ENCODE peak calls at places on chromosome 2, in five cellular contexts. I is mesendoderm; M is spleen; P is naive thymus-derived CD4-positive, alpha-beta T cell; N is tibial artery. R is an unnamed sample.

GRCh38 chr2:217866457-217866856 is 136.3 kb downstream of the TNS1 start:
- DNase-seq in I (no peak), M (no peak), P (no peak), N (no peak), R (no peak)

GRCh38 chr2:190382851-190383250 is 25.3 kb upstream of the MFSD6 start:
- DNase-seq in I (peak; percentile 69), M (no peak), P (peak; percentile 48), N (no peak), R (peak; percentile 60)

GRCh38 chr2:240501531-240501991 is 56.2 kb downstream of the ANKMY1 start:
- DNase-seq in I (no peak), M (peak; percentile 70), P (no peak), N (no peak), R (no peak)

GRCh38 chr2:241901500-241902351 is 32.2 kb downstream of the RTP5 start:
- DNase-seq in I (peak; percentile 72), M (peak; percentile 54), P (no peak), N (no peak), R (no peak)

GRCh38 chr2:19362094-19362649 is 3.7 kb upstream of the OSR1 start:
- DNase-seq in I (peak; percentile 37), M (no peak), P (no peak), N (no peak), R (peak; percentile 60)

GRCh38 chr2:3487931-3488554 is 31.3 kb downstream of the ADI1 start:
- DNase-seq in I (no peak), M (peak; percentile 68), P (no peak), N (no peak), R (no peak)

GRCh38 chr2:171566099-171566498 is 43.8 kb downstream of the CYBRD1 start:
- DNase-seq in I (no peak), M (no peak), P (no peak), N (no peak), R (no peak)

GRCh38 chr2:167187910-167188595 is 299.8 kb downstream of the XIRP2 start:
- DNase-seq in I (no peak), M (no peak), P (no peak), N (no peak), R (no peak)

GRCh38 chr2:228600265-228600664 is 418.8 kb upstream of the SPHKAP start:
- DNase-seq in I (no peak), M (no peak), P (no peak), N (no peak), R (no peak)

GRCh38 chr2:101026923-101027469 is 24.9 kb downstream of the RPL31 start:
- DNase-seq in I (no peak), M (no peak), P (no peak), N (no peak), R (no peak)

GRCh38 chr2:9318461-9319337 is 104.6 kb downstream of the ITGB1BP1 start:
- DNase-seq in I (no peak), M (no peak), P (no peak), N (peak; percentile 54), R (no peak)

GRCh38 chr2:12733846-12734245 is 17.1 kb downstream of the TRIB2 start:
- DNase-seq in I (no peak), M (no peak), P (no peak), N (no peak), R (no peak)

GRCh38 chr2:16226942-16227664 is 286.8 kb downstream of the MYCN start:
- DNase-seq in I (no peak), M (no peak), P (no peak), N (no peak), R (no peak)

GRCh38 chr2:23426284-23426905 is 41.4 kb downstream of the KLHL29 start:
- DNase-seq in I (no peak), M (peak; percentile 72), P (no peak), N (peak; percentile 87), R (no peak)

GRCh38 chr2:7010376-7010775 is 93.2 kb downstream of the RNF144A start:
- DNase-seq in I (no peak), M (no peak), P (no peak), N (peak; percentile 44), R (no peak)

GRCh38 chr2:150646746-150647145 is 159.3 kb upstream of the RND3 start:
- DNase-seq in I (no peak), M (no peak), P (no peak), N (no peak), R (no peak)

GRCh38 chr2:201235865-201236811 is 24.2 kb upstream of the CASP8 start:
- DNase-seq in I (peak; percentile 83), M (peak; percentile 85), P (peak; percentile 59), N (peak; percentile 63), R (peak; percentile 70)

GRCh38 chr2:238104521-238105311 is 4.6 kb downstream of the ESPNL start:
- DNase-seq in I (no peak), M (peak; percentile 74), P (no peak), N (peak; percentile 18), R (no peak)

GRCh38 chr2:108324531-108325256 is 36.0 kb downstream of the SULT1C2 start:
- DNase-seq in I (no peak), M (no peak), P (no peak), N (no peak), R (no peak)

GRCh38 chr2:150477347-150477746 is 10.1 kb downstream of the RND3 start:
- DNase-seq in I (peak; percentile 48), M (no peak), P (no peak), N (no peak), R (no peak)

GRCh38 chr2:210225461-210225798 is 183 bp upstream of the ACADL start:
- DNase-seq in I (peak; percentile 67), M (no peak), P (no peak), N (no peak), R (no peak)

GRCh38 chr2:157287160-157287559 is 29.7 kb downstream of the GALNT5 start:
- DNase-seq in I (no peak), M (no peak), P (no peak), N (no peak), R (no peak)

GRCh38 chr2:105361132-105361889 is 24.0 kb downstream of the C2orf49 start:
- DNase-seq in I (no peak), M (no peak), P (no peak), N (no peak), R (no peak)

GRCh38 chr2:241133436-241133820 is 15.8 kb downstream of the PASK start:
- DNase-seq in I (no peak), M (no peak), P (no peak), N (peak; percentile 7), R (no peak)

GRCh38 chr2:144516417-144516980 is 3.4 kb downstream of the ZEB2 start:
- DNase-seq in I (no peak), M (peak; percentile 90), P (no peak), N (no peak), R (no peak)

GRCh38 chr2:151106805-151107490 is 154.7 kb downstream of the RBM43 start:
- DNase-seq in I (peak; percentile 0), M (no peak), P (no peak), N (no peak), R (no peak)

GRCh38 chr2:25651782-25652455 is 21.5 kb downstream of the DTNB start:
- DNase-seq in I (no peak), M (no peak), P (no peak), N (no peak), R (no peak)

GRCh38 chr2:73561422-73561821 is 80.8 kb downstream of the NAT8 start:
- DNase-seq in I (no peak), M (no peak), P (no peak), N (no peak), R (no peak)

GRCh38 chr2:215536476-215536875 is 100.6 kb upstream of the FN1 start:
- DNase-seq in I (no peak), M (no peak), P (no peak), N (no peak), R (no peak)

GRCh38 chr2:22274611-22275010 is 1110.4 kb upstream of the KLHL29 start:
- DNase-seq in I (no peak), M (no peak), P (no peak), N (no peak), R (no peak)

DNA sequence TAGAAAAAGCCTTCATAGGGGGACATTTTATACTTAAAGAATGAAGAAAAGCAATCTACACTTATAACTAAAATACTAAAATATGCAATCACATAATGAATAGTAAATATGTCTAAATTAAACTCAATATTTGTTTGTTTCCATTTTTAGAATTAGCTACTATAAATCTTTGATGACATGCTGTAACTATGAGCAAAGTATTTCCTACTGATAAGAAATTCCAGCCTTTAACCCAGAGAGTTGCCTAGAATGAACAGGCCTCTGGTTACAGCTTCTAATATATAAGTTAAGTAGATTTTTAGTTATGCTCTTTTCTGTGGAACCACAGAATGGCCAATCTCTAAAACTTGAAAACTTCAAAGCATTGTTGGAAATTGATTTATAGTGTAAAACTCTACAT is 1465.6 kb upstream of the ZEB2 start:
- DNase-seq in I (no peak), M (no peak), P (no peak), N (no peak), R (no peak)
- H3K27ac ChIP-seq in I (no peak overlapping the region), M (no peak overlapping the region), P (no peak overlapping the region), N (no peak overlapping the region), R (no peak overlapping the region)

GRCh38 chr2:230958803-230959756 is 34.0 kb upstream of the GPR55 start:
- DNase-seq in I (no peak), M (no peak), P (no peak), N (no peak), R (no peak)

GRCh38 chr2:230955163-230955779 is 30.2 kb upstream of the GPR55 start:
- DNase-seq in I (no peak), M (no peak), P (no peak), N (no peak), R (no peak)

GRCh38 chr2:230960026-230960425 is 35.0 kb upstream of the GPR55 start:
- DNase-seq in I (no peak), M (no peak), P (no peak), N (no peak), R (no peak)

GRCh38 chr2:230956827-230957755 is 32.0 kb upstream of the GPR55 start:
- DNase-seq in I (peak; percentile 90), M (no peak), P (no peak), N (peak; percentile 39), R (peak; percentile 17)

GRCh38 chr2:230957756-230958391 is 32.8 kb upstream of the GPR55 start:
- DNase-seq in I (no peak), M (no peak), P (no peak), N (no peak), R (no peak)
- H3K4me3 ChIP-seq in I (no peak overlapping the region), M (no peak overlapping the region), P (peak overlapping the region; percentile 24), N (peak overlapping the region; percentile 46), R (peak overlapping the region; percentile 48)

DNA sequence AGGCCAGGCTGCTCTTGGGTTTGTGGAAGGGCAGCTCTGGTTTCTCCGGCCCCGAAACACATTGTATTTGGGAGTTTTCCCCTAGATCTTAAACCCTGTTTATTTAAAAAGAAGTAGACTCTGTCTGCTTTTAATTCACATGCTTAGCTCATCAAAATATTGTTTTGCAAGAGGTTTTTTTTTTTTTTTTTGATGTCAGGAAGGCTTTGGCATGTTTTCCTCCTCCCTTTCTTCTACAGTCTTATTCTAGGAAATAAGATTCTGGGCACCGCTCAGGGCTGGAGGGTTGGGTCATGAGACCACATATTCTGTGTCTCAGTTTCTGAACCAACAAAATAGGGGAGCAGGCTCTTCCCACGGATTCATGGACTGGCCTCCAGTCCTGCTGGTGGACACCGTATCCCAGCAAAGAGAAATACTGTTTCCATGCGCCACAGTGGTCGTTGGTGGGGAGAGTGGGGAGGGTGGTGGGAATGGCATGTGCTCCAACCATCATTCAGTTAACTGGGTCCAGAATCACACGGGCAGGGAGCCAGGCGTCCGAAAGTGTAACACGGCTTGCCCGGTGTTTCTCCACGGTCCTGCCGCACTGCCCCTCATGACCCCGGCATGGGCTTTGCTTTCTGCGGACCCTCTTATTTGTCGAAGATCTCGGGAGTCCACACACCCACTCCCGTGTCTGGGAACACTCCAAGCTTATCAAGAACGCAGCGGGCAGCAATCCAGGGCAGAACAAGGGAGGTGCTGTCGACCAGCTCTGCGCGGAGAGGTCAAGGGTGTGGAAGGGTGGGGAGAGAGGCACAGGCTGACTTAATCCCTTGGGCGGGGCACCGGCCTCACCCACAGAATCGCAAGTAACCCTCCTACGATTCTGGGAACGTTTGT is 176.7 kb downstream of the GLI2 start:
- DNase-seq in I (no peak), M (no peak), P (no peak), N (peak; percentile 81), R (no peak)
- H3K27ac ChIP-seq in I (no peak overlapping the region), M (no peak overlapping the region), P (no peak overlapping the region), N (peak overlapping the region; percentile 78), R (no peak overlapping the region)

GRCh38 chr2:164625378-164625971 is 4.2 kb upstream of the GRB14 start:
- DNase-seq in I (no peak), M (no peak), P (no peak), N (peak; percentile 28), R (no peak)
- H3K4me3 ChIP-seq in I (no peak overlapping the region), M (no peak overlapping the region), P (no peak overlapping the region), N (no peak overlapping the region), R (no peak overlapping the region)